ENCODE peak calls at places on chromosomes 6 and 20, in nine cellular contexts. W, K, G, Z, O, B, V, Q and R are unnamed samples.

GRCh38 chr6:17584241-17584803 is 15.8 kb upstream of the FAM8A1 start:
- DNase-seq in W (peak), K (no peak), G (peak), Z (peak), O (peak), B (peak), V (no peak), Q (peak), R (no peak)

GRCh38 chr6:7146079-7146828 is 38.5 kb downstream of the RREB1 start:
- DNase-seq in W (no peak), K (no peak), G (peak), Z (peak), O (peak), B (peak), V (peak), Q (peak), R (peak)

GRCh38 chr6:161233986-161234620 is 39.8 kb downstream of the AGPAT4 start:
- DNase-seq in W (peak), K (no peak), G (no peak), Z (peak), O (no peak), B (no peak), V (peak), Q (peak), R (no peak)

GRCh38 chr6:41736207-41736710 is 851 bp upstream of the TFEB start:
- DNase-seq in W (no peak), K (no peak), G (no peak), Z (no peak), O (no peak), B (no peak), V (no peak), Q (no peak), R (no peak)

GRCh38 chr6:40714576-40715500 is 127.7 kb upstream of the LRFN2 start:
- DNase-seq in W (no peak), K (no peak), G (no peak), Z (no peak), O (peak), B (no peak), V (no peak), Q (no peak), R (no peak)

GRCh38 chr6:4210619-4211419 is 75.4 kb upstream of the ECI2 start:
- DNase-seq in W (peak), K (no peak), G (peak), Z (peak), O (no peak), B (peak), V (peak), Q (peak), R (peak)

GRCh38 chr6:31898200-31899011 is 908 bp upstream of the EHMT2 start:
- DNase-seq in W (peak), K (no peak), G (peak), Z (no peak), O (peak), B (peak), V (no peak), Q (no peak), R (no peak)

GRCh38 chr6:134065706-134066105 is 13.3 kb upstream of the SLC2A12 start:
- DNase-seq in W (no peak), K (no peak), G (peak), Z (no peak), O (no peak), B (peak), V (no peak), Q (no peak), R (no peak)

GRCh38 chr6:109867970-109868358 is 110.1 kb upstream of the GPR6 start:
- DNase-seq in W (no peak), K (no peak), G (no peak), Z (no peak), O (no peak), B (no peak), V (no peak), Q (peak), R (no peak)

GRCh38 chr6:132893772-132894490 is 79.6 kb downstream of the RPS12 start:
- DNase-seq in W (no peak), K (no peak), G (no peak), Z (peak), O (no peak), B (no peak), V (no peak), Q (no peak), R (no peak)

GRCh38 chr20:2889209-2889608 is 15.9 kb downstream of the PTPRA start:
- DNase-seq in W (no peak), K (no peak), G (no peak), Z (no peak), O (no peak), B (no peak), V (no peak), Q (no peak), R (no peak)

GRCh38 chr6:167832497-167833395 is 6.0 kb downstream of the AFDN start:
- DNase-seq in W (no peak), K (no peak), G (no peak), Z (no peak), O (no peak), B (peak), V (no peak), Q (no peak), R (no peak)

GRCh38 chr6:34391023-34391485 is 1.4 kb downstream of the NUDT3 start:
- DNase-seq in W (no peak), K (no peak), G (peak), Z (peak), O (peak), B (peak), V (no peak), Q (peak), R (no peak)

GRCh38 chr20:19321176-19321575 is 108.7 kb downstream of the SLC24A3 start:
- DNase-seq in W (no peak), K (no peak), G (no peak), Z (no peak), O (no peak), B (no peak), V (no peak), Q (no peak), R (no peak)

GRCh38 chr6:35213824-35214756 is at the start of gene SCUBE3:
- DNase-seq in W (peak), K (no peak), G (peak), Z (no peak), O (no peak), B (no peak), V (peak), Q (peak), R (peak)

GRCh38 chr20:53157443-53158408 is 185.6 kb downstream of the TSHZ2 start:
- DNase-seq in W (peak), K (no peak), G (peak), Z (peak), O (no peak), B (peak), V (no peak), Q (no peak), R (peak)